ENCODE peak calls at places on chromosomes 3 and 15, in four cellular contexts. C is stomach; B is right lobe of liver; D is CD4-positive, alpha-beta memory T cell. L is an unnamed sample.

GRCh38 chr3:186653079-186653710 is 12.6 kb upstream of the HRG start:
- DNase-seq in C (no peak), B (no peak), D (no peak), L (no peak)

GRCh38 chr3:99703535-99703934 is 65.1 kb downstream of the COL8A1 start:
- DNase-seq in C (no peak), B (no peak), D (no peak), L (no peak)

GRCh38 chr3:127629462-127630403 is 748 bp downstream of the PODXL2 start:
- DNase-seq in C (no peak), B (no peak), D (peak; percentile 44), L (peak; percentile 73)

GRCh38 chr3:151707216-151707615 is 26.5 kb upstream of the AADACL2 start:
- DNase-seq in C (no peak), B (no peak), D (no peak), L (no peak)

GRCh38 chr3:87246662-87247061 is 19.6 kb downstream of the CHMP2B start:
- DNase-seq in C (no peak), B (no peak), D (no peak), L (no peak)

GRCh38 chr15:57322602-57323250 is 53.6 kb upstream of the CGNL1 start:
- DNase-seq in C (no peak), B (no peak), D (no peak), L (no peak)

GRCh38 chr3:78918361-78919020 is 849.3 kb downstream of the ROBO1 start:
- DNase-seq in C (no peak), B (no peak), D (no peak), L (no peak)

GRCh38 chr3:126344380-126345041 is 12.7 kb downstream of the KLF15 start:
- DNase-seq in C (peak; percentile 18), B (no peak), D (no peak), L (peak; percentile 6)

GRCh38 chr3:150607267-150608065 is 4.3 kb downstream of the SELENOT start:
- DNase-seq in C (no peak), B (no peak), D (no peak), L (peak; percentile 10)

GRCh38 chr3:134743006-134743405 is 52.1 kb upstream of the EPHB1 start:
- DNase-seq in C (no peak), B (no peak), D (no peak), L (no peak)

GRCh38 chr3:127455541-127456450 is 134.7 kb downstream of the TPRA1 start:
- DNase-seq in C (peak; percentile 83), B (peak; percentile 73), D (peak; percentile 37), L (peak; percentile 86)

GRCh38 chr3:165103616-165104015 is 25.3 kb upstream of the SI start:
- DNase-seq in C (no peak), B (no peak), D (no peak), L (no peak)

GRCh38 chr3:97515076-97515475 is 249.5 kb upstream of the ARL6 start:
- DNase-seq in C (no peak), B (no peak), D (no peak), L (no peak)

GRCh38 chr15:74242296-74242929 is 6.3 kb downstream of the CCDC33 start:
- DNase-seq in C (no peak), B (peak; percentile 72), D (no peak), L (peak; percentile 87)

GRCh38 chr3:13543251-13543650 is 5.7 kb upstream of the FBLN2 start:
- DNase-seq in C (no peak), B (no peak), D (no peak), L (no peak)

GRCh38 chr15:98760112-98760826 is 111.9 kb downstream of the IGF1R start:
- DNase-seq in C (peak; percentile 72), B (no peak), D (no peak), L (no peak)

GRCh38 chr3:127908202-127908601 is 6.8 kb upstream of the KBTBD12 start:
- DNase-seq in C (no peak), B (no peak), D (no peak), L (no peak)

GRCh38 chr3:11720220-11721113 is 76.8 kb upstream of the VGLL4 start:
- DNase-seq in C (peak; percentile 82), B (peak; percentile 73), D (peak; percentile 54), L (peak; percentile 72)

GRCh38 chr3:194075802-194076460 is 60.0 kb upstream of the HES1 start:
- DNase-seq in C (peak; percentile 58), B (peak; percentile 72), D (no peak), L (no peak)

GRCh38 chr3:13006216-13006990 is 66.8 kb downstream of the IQSEC1 start:
- DNase-seq in C (no peak), B (no peak), D (no peak), L (no peak)

GRCh38 chr3:187208159-187208558 is 10.9 kb downstream of the RTP1 start:
- DNase-seq in C (no peak), B (no peak), D (no peak), L (no peak)

GRCh38 chr15:41930221-41930866 is 36.5 kb upstream of the SPTBN5 start:
- DNase-seq in C (no peak), B (no peak), D (no peak), L (no peak)

GRCh38 chr3:170632780-170633179 is 46.9 kb upstream of the SLC7A14 start:
- DNase-seq in C (no peak), B (no peak), D (no peak), L (no peak)

GRCh38 chr3:184320099-184320445 is 5.7 kb downstream of the EIF4G1 start:
- DNase-seq in C (peak; percentile 98), B (peak; percentile 98), D (no peak), L (no peak)

GRCh38 chr3:152109038-152109437 is 159.7 kb upstream of the MBNL1 start:
- DNase-seq in C (no peak), B (no peak), D (no peak), L (no peak)

GRCh38 chr15:38878026-38878425 is 313.4 kb upstream of the RASGRP1 start:
- DNase-seq in C (no peak), B (no peak), D (no peak), L (no peak)

DNA sequence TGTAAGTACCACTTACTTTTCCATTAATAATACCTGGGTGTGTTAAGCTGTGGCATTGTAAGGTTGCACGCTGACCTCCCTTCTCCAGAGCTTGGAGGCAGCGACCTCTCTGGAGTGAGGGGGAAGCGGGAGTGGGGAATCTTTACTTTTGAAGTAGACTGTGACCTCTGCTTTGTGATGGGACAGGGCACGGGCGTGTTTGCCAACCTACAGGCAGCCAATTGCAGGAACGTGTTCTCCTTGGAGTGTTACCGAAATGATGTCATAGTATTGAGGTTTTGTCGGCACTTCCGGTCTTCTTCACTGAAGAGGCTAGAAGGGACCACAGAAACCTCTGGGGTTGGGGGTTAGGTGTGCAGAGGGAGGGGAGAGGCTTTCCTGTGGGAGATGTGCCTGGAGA is 227.3 kb upstream of the C2CD4B start:
- DNase-seq in C (no peak), B (no peak), D (no peak), L (no peak)
- H3K27ac ChIP-seq in C (peak overlapping the region; percentile 85), B (no peak overlapping the region), D (no peak overlapping the region), L (no peak overlapping the region)

GRCh38 chr15:80550219-80550909 is 144.7 kb upstream of the ABHD17C start:
- DNase-seq in C (no peak), B (no peak), D (no peak), L (no peak)
- H3K4me3 ChIP-seq in C (no peak overlapping the region), B (no peak overlapping the region), D (no peak overlapping the region), L (no peak overlapping the region)

GRCh38 chr15:34584996-34585395 is 1.5 kb upstream of the GOLGA8B start:
- DNase-seq in C (no peak), B (no peak), D (no peak), L (peak; percentile 49)

GRCh38 chr15:34584321-34584668 is 844 bp upstream of the GOLGA8B start:
- DNase-seq in C (no peak), B (peak; percentile 35), D (no peak), L (peak; percentile 18)

GRCh38 chr15:34583399-34584320 is at the start of gene GOLGA8B:
- DNase-seq in C (peak; percentile 81), B (peak; percentile 81), D (peak; percentile 84), L (peak; percentile 78)

GRCh38 chr15:34581043-34581365 is 2.4 kb downstream of the GOLGA8B start:
- DNase-seq in C (no peak), B (no peak), D (no peak), L (no peak)

DNA sequence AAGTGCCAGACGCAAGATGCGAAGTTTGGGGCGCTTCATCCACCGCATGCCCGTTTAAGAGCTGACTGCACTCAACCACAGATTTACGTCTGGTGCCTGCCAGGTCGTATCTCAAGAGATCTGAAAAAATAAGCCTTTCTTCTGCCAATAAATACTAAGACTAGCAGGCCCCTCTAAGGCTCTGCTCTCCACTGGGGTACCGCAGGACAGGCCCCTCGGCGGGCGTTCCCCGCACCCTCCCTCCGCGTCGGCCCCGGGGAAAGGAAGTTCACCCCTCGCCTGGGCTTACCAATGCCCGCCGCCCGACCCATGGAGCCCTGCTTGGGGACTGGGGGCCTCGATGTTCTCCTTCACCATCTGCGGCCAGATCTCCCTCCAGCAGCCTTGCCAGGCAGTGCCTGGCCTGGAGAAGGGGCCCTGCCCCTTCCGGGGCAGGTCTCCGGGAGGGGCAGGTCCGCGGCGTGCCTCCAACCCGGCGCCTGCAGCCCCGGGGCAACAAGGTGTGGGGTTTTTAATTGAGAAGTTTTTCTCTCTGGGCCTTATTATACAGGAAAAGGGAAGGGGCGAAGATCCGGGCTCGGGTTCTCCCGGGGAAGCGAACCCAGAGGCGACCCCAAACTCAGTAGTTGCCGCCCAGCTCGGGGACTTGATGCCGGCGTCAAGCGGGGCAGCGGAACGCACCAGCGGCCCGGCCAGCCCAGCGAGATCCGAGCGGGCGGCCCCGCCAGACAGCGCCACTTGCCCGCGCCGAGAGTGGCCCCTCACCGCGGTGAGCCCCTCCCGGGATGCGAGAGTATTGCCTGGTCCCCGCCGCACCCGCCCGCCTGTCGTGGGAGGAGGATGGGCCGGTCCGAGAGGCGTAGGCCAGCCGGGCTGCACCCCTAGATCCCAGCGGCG is 742 bp downstream of the GOLGA8B start:
- DNase-seq in C (peak; percentile 45), B (peak; percentile 67), D (peak; percentile 21), L (peak; percentile 33)
- H3K27ac ChIP-seq in C (peak overlapping the region; percentile 52), B (no peak overlapping the region), D (peak overlapping the region; percentile 61), L (peak overlapping the region; percentile 54)

GRCh38 chr15:30984542-30984941 is 6.9 kb downstream of the MTMR10 start:
- DNase-seq in C (no peak), B (no peak), D (no peak), L (peak; percentile 50)
- H3K4me3 ChIP-seq in C (no peak overlapping the region), B (no peak overlapping the region), D (no peak overlapping the region), L (peak overlapping the region; percentile 37)

DNA sequence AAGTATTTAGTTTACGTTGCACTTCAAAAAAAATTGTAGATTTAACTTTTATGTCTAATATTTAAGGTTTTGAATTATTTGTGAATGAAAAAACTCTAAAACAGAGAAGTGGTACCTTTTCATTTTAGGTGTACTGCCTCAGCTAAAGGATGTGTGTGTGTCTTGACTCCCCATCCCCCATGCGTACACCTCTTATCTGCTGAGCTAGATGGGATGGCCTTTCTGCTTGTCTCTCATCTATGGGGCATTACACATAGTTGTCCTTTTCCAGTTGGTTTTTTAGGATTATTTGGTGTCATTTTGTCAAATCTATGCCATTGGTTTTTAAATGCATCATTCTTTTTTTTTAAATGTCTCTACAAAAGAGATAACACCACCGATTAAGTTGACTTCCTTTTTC is 110.9 kb downstream of the FNDC3B start:
- DNase-seq in C (no peak), B (no peak), D (no peak), L (no peak)
- H3K27ac ChIP-seq in C (no peak overlapping the region), B (no peak overlapping the region), D (no peak overlapping the region), L (no peak overlapping the region)

L was measured in WERI-Rb-1.